ENCODE peak calls at places on chromosomes 13 and 19, in six cellular contexts. One of them, this sample, is unnamed.

GRCh38 chr19:7395360-7395781 is 46.6 kb downstream of the ARHGEF18 start:
- DNase-seq in gastrocnemius medialis: no peak
- DNase-seq in psoas muscle: no peak
- DNase-seq in left ventricle myocardium inferior: no peak
- DNase-seq in CD8-positive, alpha-beta T cell: no peak
- DNase-seq in fibroblast of mammary gland: peak; percentile 10
- DNase-seq in this sample: no peak

GRCh38 chr19:54141356-54141755 is 3.8 kb downstream of the CNOT3 start:
- DNase-seq in gastrocnemius medialis: no peak
- DNase-seq in fibroblast of mammary gland: peak; percentile 79
- DNase-seq in left ventricle myocardium inferior: no peak
- DNase-seq in CD8-positive, alpha-beta T cell: no peak
- DNase-seq in psoas muscle: no peak
- DNase-seq in this sample: no peak

GRCh38 chr19:54425382-54425723 is 10.1 kb downstream of the TTYH1 start:
- DNase-seq in gastrocnemius medialis: no peak
- DNase-seq in fibroblast of mammary gland: no peak
- DNase-seq in CD8-positive, alpha-beta T cell: no peak
- DNase-seq in left ventricle myocardium inferior: no peak
- DNase-seq in psoas muscle: no peak
- DNase-seq in this sample: no peak

GRCh38 chr13:43908156-43909126 is 28.7 kb downstream of the LACC1 start:
- DNase-seq in left ventricle myocardium inferior: no peak
- DNase-seq in CD8-positive, alpha-beta T cell: peak; percentile 8
- DNase-seq in fibroblast of mammary gland: peak; percentile 66
- DNase-seq in psoas muscle: no peak
- DNase-seq in gastrocnemius medialis: no peak
- DNase-seq in this sample: peak; percentile 34

GRCh38 chr19:51480590-51480989 is 2.3 kb downstream of the CEACAM18 start:
- DNase-seq in fibroblast of mammary gland: no peak
- DNase-seq in gastrocnemius medialis: no peak
- DNase-seq in left ventricle myocardium inferior: no peak
- DNase-seq in psoas muscle: no peak
- DNase-seq in CD8-positive, alpha-beta T cell: no peak
- DNase-seq in this sample: no peak

GRCh38 chr19:7415163-7415856 is 66.6 kb downstream of the ARHGEF18 start:
- DNase-seq in left ventricle myocardium inferior: no peak
- DNase-seq in CD8-positive, alpha-beta T cell: no peak
- DNase-seq in psoas muscle: no peak
- DNase-seq in gastrocnemius medialis: no peak
- DNase-seq in fibroblast of mammary gland: peak; percentile 68
- DNase-seq in this sample: no peak

GRCh38 chr13:29743229-29743786 is 107.1 kb downstream of the UBL3 start:
- DNase-seq in left ventricle myocardium inferior: peak; percentile 45
- DNase-seq in CD8-positive, alpha-beta T cell: no peak
- DNase-seq in fibroblast of mammary gland: peak; percentile 63
- DNase-seq in psoas muscle: peak; percentile 80
- DNase-seq in gastrocnemius medialis: peak; percentile 16
- DNase-seq in this sample: no peak

GRCh38 chr19:55535579-55536350 is 1.2 kb downstream of the SBK2 start:
- DNase-seq in gastrocnemius medialis: no peak
- DNase-seq in left ventricle myocardium inferior: no peak
- DNase-seq in fibroblast of mammary gland: no peak
- DNase-seq in psoas muscle: no peak
- DNase-seq in CD8-positive, alpha-beta T cell: no peak
- DNase-seq in this sample: no peak

GRCh38 chr13:86383151-86383550 is 583.9 kb upstream of the SLITRK6 start:
- DNase-seq in CD8-positive, alpha-beta T cell: no peak
- DNase-seq in left ventricle myocardium inferior: no peak
- DNase-seq in gastrocnemius medialis: no peak
- DNase-seq in psoas muscle: no peak
- DNase-seq in fibroblast of mammary gland: no peak
- DNase-seq in this sample: no peak

GRCh38 chr13:35164324-35164932 is 222.4 kb downstream of the NBEA start:
- DNase-seq in left ventricle myocardium inferior: no peak
- DNase-seq in psoas muscle: no peak
- DNase-seq in fibroblast of mammary gland: peak; percentile 43
- DNase-seq in CD8-positive, alpha-beta T cell: no peak
- DNase-seq in gastrocnemius medialis: no peak
- DNase-seq in this sample: peak; percentile 24

GRCh38 chr19:12730054-12730453 is 4.4 kb downstream of the TRIR start:
- DNase-seq in psoas muscle: no peak
- DNase-seq in gastrocnemius medialis: no peak
- DNase-seq in left ventricle myocardium inferior: no peak
- DNase-seq in CD8-positive, alpha-beta T cell: no peak
- DNase-seq in fibroblast of mammary gland: no peak
- DNase-seq in this sample: no peak

GRCh38 chr13:99133848-99134247 is 66.8 kb upstream of the UBAC2 start:
- DNase-seq in psoas muscle: no peak
- DNase-seq in fibroblast of mammary gland: no peak
- DNase-seq in CD8-positive, alpha-beta T cell: no peak
- DNase-seq in gastrocnemius medialis: no peak
- DNase-seq in left ventricle myocardium inferior: no peak
- DNase-seq in this sample: no peak

GRCh38 chr13:31970237-31970930 is 61.2 kb upstream of the FRY start:
- DNase-seq in fibroblast of mammary gland: peak; percentile 69
- DNase-seq in gastrocnemius medialis: no peak
- DNase-seq in psoas muscle: no peak
- DNase-seq in left ventricle myocardium inferior: no peak
- DNase-seq in CD8-positive, alpha-beta T cell: no peak
- DNase-seq in this sample: no peak

GRCh38 chr19:4504297-4504701 is 14.0 kb downstream of the PLIN4 start:
- DNase-seq in psoas muscle: peak; percentile 66
- DNase-seq in gastrocnemius medialis: no peak
- DNase-seq in CD8-positive, alpha-beta T cell: no peak
- DNase-seq in left ventricle myocardium inferior: no peak
- DNase-seq in fibroblast of mammary gland: no peak
- DNase-seq in this sample: no peak

GRCh38 chr13:99057310-99057975 is 79.6 kb upstream of the DOCK9 start:
- DNase-seq in CD8-positive, alpha-beta T cell: no peak
- DNase-seq in fibroblast of mammary gland: peak; percentile 74
- DNase-seq in gastrocnemius medialis: no peak
- DNase-seq in psoas muscle: no peak
- DNase-seq in left ventricle myocardium inferior: no peak
- DNase-seq in this sample: no peak

GRCh38 chr13:47546265-47546962 is 454.7 kb downstream of the SUCLA2 start:
- DNase-seq in gastrocnemius medialis: no peak
- DNase-seq in left ventricle myocardium inferior: no peak
- DNase-seq in psoas muscle: no peak
- DNase-seq in CD8-positive, alpha-beta T cell: no peak
- DNase-seq in fibroblast of mammary gland: no peak
- DNase-seq in this sample: no peak

GRCh38 chr13:98977568-98978270 is at the start of gene DOCK9:
- DNase-seq in fibroblast of mammary gland: peak; percentile 66
- DNase-seq in gastrocnemius medialis: peak; percentile 23
- DNase-seq in left ventricle myocardium inferior: peak; percentile 77
- DNase-seq in psoas muscle: peak; percentile 68
- DNase-seq in CD8-positive, alpha-beta T cell: no peak
- DNase-seq in this sample: no peak

GRCh38 chr19:10625003-10625761 is at the start of gene SLC44A2:
- DNase-seq in left ventricle myocardium inferior: peak; percentile 86
- DNase-seq in psoas muscle: peak; percentile 95
- DNase-seq in CD8-positive, alpha-beta T cell: no peak
- DNase-seq in gastrocnemius medialis: peak; percentile 82
- DNase-seq in fibroblast of mammary gland: peak; percentile 36
- DNase-seq in this sample: no peak

GRCh38 chr19:47369923-47370625 is 21.0 kb downstream of the DHX34 start:
- DNase-seq in gastrocnemius medialis: no peak
- DNase-seq in fibroblast of mammary gland: peak; percentile 81
- DNase-seq in left ventricle myocardium inferior: no peak
- DNase-seq in CD8-positive, alpha-beta T cell: no peak
- DNase-seq in psoas muscle: no peak
- DNase-seq in this sample: no peak

GRCh38 chr19:50628551-50628950 is 11.1 kb downstream of the SYT3 start:
- DNase-seq in CD8-positive, alpha-beta T cell: no peak
- DNase-seq in left ventricle myocardium inferior: no peak
- DNase-seq in psoas muscle: no peak
- DNase-seq in gastrocnemius medialis: no peak
- DNase-seq in fibroblast of mammary gland: no peak
- DNase-seq in this sample: no peak

GRCh38 chr13:113637262-113638160 is 20.5 kb downstream of the ATP4B start:
- DNase-seq in left ventricle myocardium inferior: peak; percentile 10
- DNase-seq in psoas muscle: peak; percentile 30
- DNase-seq in gastrocnemius medialis: no peak
- DNase-seq in CD8-positive, alpha-beta T cell: no peak
- DNase-seq in fibroblast of mammary gland: no peak
- DNase-seq in this sample: no peak

GRCh38 chr13:113636266-113636963 is 21.6 kb downstream of the ATP4B start:
- DNase-seq in gastrocnemius medialis: no peak
- DNase-seq in fibroblast of mammary gland: no peak
- DNase-seq in psoas muscle: peak; percentile 36
- DNase-seq in left ventricle myocardium inferior: peak; percentile 1
- DNase-seq in CD8-positive, alpha-beta T cell: peak; percentile 3
- DNase-seq in this sample: no peak

GRCh38 chr13:113635048-113635420 is 23.0 kb downstream of the ATP4B start:
- DNase-seq in left ventricle myocardium inferior: peak; percentile 8
- DNase-seq in gastrocnemius medialis: no peak
- DNase-seq in CD8-positive, alpha-beta T cell: no peak
- DNase-seq in psoas muscle: peak; percentile 38
- DNase-seq in fibroblast of mammary gland: no peak
- DNase-seq in this sample: no peak

GRCh38 chr13:113634279-113635047 is 23.5 kb downstream of the ATP4B start:
- DNase-seq in gastrocnemius medialis: no peak
- DNase-seq in fibroblast of mammary gland: no peak
- DNase-seq in psoas muscle: no peak
- DNase-seq in CD8-positive, alpha-beta T cell: no peak
- DNase-seq in left ventricle myocardium inferior: peak; percentile 0
- DNase-seq in this sample: peak; percentile 25

DNA sequence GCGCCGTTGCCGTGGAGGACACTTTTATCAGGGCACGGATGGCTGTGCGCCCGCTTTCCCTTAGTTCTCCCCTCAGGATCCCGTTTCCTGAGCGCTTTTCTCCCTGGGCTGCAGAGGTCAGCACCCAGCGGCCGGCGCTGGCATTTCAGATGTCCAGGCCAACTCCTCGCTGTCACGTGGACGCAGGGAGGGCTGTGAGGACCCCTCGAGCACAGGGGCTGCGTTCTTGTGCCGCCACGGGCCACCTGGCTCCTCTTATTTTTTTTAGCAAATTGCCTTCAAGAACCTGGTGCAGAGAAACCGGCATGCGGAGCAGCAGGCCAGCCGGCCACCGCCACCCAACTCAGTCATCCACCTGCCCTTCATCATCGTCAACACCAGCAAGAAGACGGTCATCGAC is 22.3 kb downstream of the ATP4B start:
- DNase-seq in left ventricle myocardium inferior: peak; percentile 10
- DNase-seq in gastrocnemius medialis: no peak
- DNase-seq in CD8-positive, alpha-beta T cell: peak; percentile 0
- DNase-seq in psoas muscle: peak; percentile 33
- DNase-seq in fibroblast of mammary gland: no peak
- DNase-seq in this sample: no peak
- H3K4me3 ChIP-seq in left ventricle myocardium inferior: no peak overlapping the region
- H3K4me3 ChIP-seq in gastrocnemius medialis: no peak overlapping the region
- H3K4me3 ChIP-seq in CD8-positive, alpha-beta T cell: no peak overlapping the region
- H3K4me3 ChIP-seq in psoas muscle: no peak overlapping the region
- H3K4me3 ChIP-seq in fibroblast of mammary gland: no peak overlapping the region
- H3K4me3 ChIP-seq in this sample: no peak overlapping the region

GRCh38 chr13:66811445-66811844 is 418.7 kb downstream of the PCDH9 start:
- DNase-seq in CD8-positive, alpha-beta T cell: no peak
- DNase-seq in left ventricle myocardium inferior: no peak
- DNase-seq in psoas muscle: no peak
- DNase-seq in fibroblast of mammary gland: no peak
- DNase-seq in gastrocnemius medialis: no peak
- DNase-seq in this sample: no peak

GRCh38 chr13:66803759-66804456 is 426.2 kb downstream of the PCDH9 start:
- DNase-seq in psoas muscle: no peak
- DNase-seq in left ventricle myocardium inferior: no peak
- DNase-seq in CD8-positive, alpha-beta T cell: no peak
- DNase-seq in gastrocnemius medialis: no peak
- DNase-seq in fibroblast of mammary gland: peak; percentile 38
- DNase-seq in this sample: no peak

GRCh38 chr13:66805657-66806056 is 424.5 kb downstream of the PCDH9 start:
- DNase-seq in CD8-positive, alpha-beta T cell: no peak
- DNase-seq in gastrocnemius medialis: no peak
- DNase-seq in left ventricle myocardium inferior: no peak
- DNase-seq in fibroblast of mammary gland: peak; percentile 73
- DNase-seq in psoas muscle: no peak
- DNase-seq in this sample: no peak

DNA sequence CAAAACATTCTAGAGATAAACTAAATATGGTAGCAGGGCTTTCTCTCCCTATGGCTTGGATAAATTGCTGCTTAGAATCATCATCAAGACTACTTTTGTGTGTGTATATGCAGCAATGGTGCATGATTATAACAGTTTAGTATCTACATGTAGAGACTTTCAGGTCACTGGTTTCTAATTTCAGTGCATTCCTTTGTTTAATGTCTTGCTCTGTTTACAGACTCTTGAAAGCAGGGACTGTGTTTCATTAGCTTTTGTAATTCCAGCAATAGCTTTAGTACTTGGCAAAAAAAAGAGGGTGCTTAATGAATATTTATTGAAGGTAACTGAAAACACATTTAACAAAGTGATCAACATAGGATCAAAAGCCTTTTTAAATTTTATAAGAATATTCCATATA is 420.6 kb downstream of the PCDH9 start:
- DNase-seq in gastrocnemius medialis: no peak
- DNase-seq in CD8-positive, alpha-beta T cell: no peak
- DNase-seq in fibroblast of mammary gland: no peak
- DNase-seq in psoas muscle: no peak
- DNase-seq in left ventricle myocardium inferior: no peak
- DNase-seq in this sample: no peak
- H3K4me3 ChIP-seq in gastrocnemius medialis: no peak overlapping the region
- H3K4me3 ChIP-seq in CD8-positive, alpha-beta T cell: no peak overlapping the region
- H3K4me3 ChIP-seq in fibroblast of mammary gland: no peak overlapping the region
- H3K4me3 ChIP-seq in psoas muscle: no peak overlapping the region
- H3K4me3 ChIP-seq in left ventricle myocardium inferior: no peak overlapping the region
- H3K4me3 ChIP-seq in this sample: no peak overlapping the region

GRCh38 chr13:23980160-23980551 is 82.9 kb upstream of the C1QTNF9B start:
- DNase-seq in fibroblast of mammary gland: peak; percentile 75
- DNase-seq in CD8-positive, alpha-beta T cell: peak; percentile 95
- DNase-seq in gastrocnemius medialis: peak; percentile 26
- DNase-seq in psoas muscle: peak; percentile 89
- DNase-seq in left ventricle myocardium inferior: peak; percentile 85
- DNase-seq in this sample: peak; percentile 46
- H3K4me3 ChIP-seq in fibroblast of mammary gland: peak overlapping the region; percentile 85
- H3K4me3 ChIP-seq in CD8-positive, alpha-beta T cell: peak overlapping the region; percentile 79
- H3K4me3 ChIP-seq in gastrocnemius medialis: peak overlapping the region; percentile 58
- H3K4me3 ChIP-seq in psoas muscle: peak overlapping the region; percentile 57
- H3K4me3 ChIP-seq in left ventricle myocardium inferior: peak overlapping the region; percentile 72
- H3K4me3 ChIP-seq in this sample: peak overlapping the region; percentile 45

DNA sequence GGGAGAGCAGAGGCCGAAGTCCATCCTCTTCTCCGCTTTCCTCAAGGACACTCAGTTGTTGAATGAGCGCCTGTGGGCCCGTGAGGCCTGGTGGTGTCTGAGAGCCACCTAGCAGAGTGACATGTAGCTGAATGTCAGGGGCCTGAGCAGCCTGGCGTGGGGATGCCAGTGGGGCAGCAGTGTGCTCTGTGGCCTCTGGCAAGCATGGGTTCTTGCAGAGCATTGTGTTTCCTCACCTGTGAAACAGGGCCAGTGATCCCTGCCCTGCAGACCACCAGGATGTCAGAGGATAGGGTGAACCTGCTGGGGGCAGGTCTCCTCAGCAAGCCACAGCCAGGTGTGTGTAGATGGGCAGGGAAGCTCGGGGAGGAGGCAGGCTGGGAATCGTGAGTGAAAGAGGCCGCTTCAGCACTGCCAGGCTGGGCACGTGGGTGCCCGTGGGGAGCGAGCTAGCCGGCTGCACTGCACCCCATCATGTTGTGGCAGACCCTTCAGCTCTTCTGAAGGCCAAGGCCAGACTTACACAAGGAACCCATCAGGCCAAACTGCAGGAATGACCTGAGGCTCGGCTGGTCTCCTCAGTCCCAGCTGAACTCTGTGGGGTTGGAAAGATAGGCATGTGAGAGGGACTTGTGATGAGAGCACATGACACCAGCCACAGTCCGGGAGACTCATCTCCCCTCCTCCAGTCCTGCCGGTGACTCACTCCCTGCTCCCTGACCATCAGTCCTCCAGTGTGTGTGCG is 5.0 kb downstream of the PPP1R37 start:
- DNase-seq in psoas muscle: peak; percentile 90
- DNase-seq in left ventricle myocardium inferior: peak; percentile 29
- DNase-seq in gastrocnemius medialis: peak; percentile 90
- DNase-seq in CD8-positive, alpha-beta T cell: no peak
- DNase-seq in fibroblast of mammary gland: peak; percentile 98
- DNase-seq in this sample: no peak
- H3K4me3 ChIP-seq in psoas muscle: peak overlapping the region; percentile 50
- H3K4me3 ChIP-seq in left ventricle myocardium inferior: no peak overlapping the region
- H3K4me3 ChIP-seq in gastrocnemius medialis: peak overlapping the region; percentile 10
- H3K4me3 ChIP-seq in CD8-positive, alpha-beta T cell: no peak overlapping the region
- H3K4me3 ChIP-seq in fibroblast of mammary gland: no peak overlapping the region
- H3K4me3 ChIP-seq in this sample: peak overlapping the region; percentile 5

This sample was measured in Jurkat, Clone E6-1.